ENCODE peak calls at places on chromosomes 12 and 14, in four cellular contexts. W, P, M and T are unnamed samples.

GRCh38 chr14:101035466-101036225 is 132.1 kb upstream of the RTL1 start:
- DNase-seq in P (no peak), M (no peak), W (no peak), T (no peak)

GRCh38 chr12:21827135-21827534 is 52.6 kb upstream of the KCNJ8 start:
- DNase-seq in M (no peak), W (no peak), P (no peak), T (no peak)

GRCh38 chr12:29879606-29880308 is 96.0 kb upstream of the TMTC1 start:
- DNase-seq in P (no peak), W (no peak), M (no peak), T (no peak)

GRCh38 chr14:68854421-68854820 is 61.6 kb upstream of the ZFP36L1 start:
- DNase-seq in W (no peak), M (no peak), P (no peak), T (no peak)

GRCh38 chr14:91378945-91379932 is 38.4 kb downstream of the CCDC88C start:
- DNase-seq in P (no peak), M (no peak), W (peak), T (no peak)

GRCh38 chr14:105314287-105315185 is at the start of gene PACS2:
- DNase-seq in P (peak), M (peak), W (peak), T (peak)

GRCh38 chr12:65607271-65607880 is 216.9 kb upstream of the HMGA2 start:
- DNase-seq in W (no peak), P (no peak), M (no peak), T (no peak)

GRCh38 chr12:26119391-26119981 is 5.4 kb downstream of the BHLHE41 start:
- DNase-seq in M (peak), W (peak), P (peak), T (peak)

GRCh38 chr12:106274575-106275081 is 26.8 kb upstream of the CKAP4 start:
- DNase-seq in W (peak), M (no peak), P (no peak), T (no peak)

GRCh38 chr14:64217747-64218146 is 76.4 kb downstream of the ESR2 start:
- DNase-seq in W (no peak), M (no peak), P (no peak), T (no peak)

GRCh38 chr14:84969501-84969900 is 560.4 kb upstream of the FLRT2 start:
- DNase-seq in W (no peak), P (no peak), M (no peak), T (no peak)

GRCh38 chr12:65968359-65968758 is 144.1 kb downstream of the HMGA2 start:
- DNase-seq in P (no peak), M (no peak), W (no peak), T (no peak)

GRCh38 chr14:38989917-38990546 is 113.0 kb downstream of the SEC23A start:
- DNase-seq in P (no peak), M (no peak), W (no peak), T (no peak)

GRCh38 chr14:68894123-68894522 is 85.0 kb downstream of the ACTN1 start:
- DNase-seq in P (peak), W (no peak), M (no peak), T (no peak)

GRCh38 chr14:79568566-79568965 is 642.7 kb downstream of the DIO2 start:
- DNase-seq in W (no peak), P (no peak), M (no peak), T (no peak)

GRCh38 chr14:62657376-62657775 is 387.9 kb downstream of the KCNH5 start:
- DNase-seq in W (no peak), M (no peak), P (no peak), T (no peak)

GRCh38 chr12:79508622-79509021 is 182.1 kb downstream of the PAWR start:
- DNase-seq in P (no peak), M (no peak), W (no peak), T (no peak)

GRCh38 chr14:49691031-49691430 is 1.9 kb upstream of the KLHDC1 start:
- DNase-seq in M (peak), P (no peak), W (no peak), T (no peak)

GRCh38 chr12:6790496-6791150 is 1.3 kb downstream of the CD4 start:
- DNase-seq in M (no peak), P (no peak), W (no peak), T (no peak)

GRCh38 chr12:76976777-76977465 is 88.4 kb downstream of the E2F7 start:
- DNase-seq in W (no peak), P (no peak), M (no peak), T (no peak)

GRCh38 chr12:85804663-85805062 is 31.5 kb downstream of the RASSF9 start:
- DNase-seq in M (no peak), W (no peak), P (no peak), T (no peak)

GRCh38 chr12:55629058-55629841 is 7.4 kb upstream of the OR10P1 start:
- DNase-seq in M (no peak), P (no peak), W (no peak), T (no peak)

GRCh38 chr14:75283884-75284563 is 5.4 kb downstream of the FOS start:
- DNase-seq in M (peak), P (peak), W (peak), T (peak)

GRCh38 chr12:105724651-105725050 is 394.2 kb downstream of the C12orf75 start:
- DNase-seq in P (no peak), M (no peak), W (no peak), T (no peak)

GRCh38 chr14:50320279-50320678 is 8.2 kb downstream of the DMAC2L start:
- DNase-seq in W (no peak), M (no peak), P (peak), T (no peak)

GRCh38 chr12:13179159-13180074 is 17.1 kb upstream of the EMP1 start:
- DNase-seq in W (no peak), M (no peak), P (peak), T (peak)

GRCh38 chr14:92460541-92460915 is 53.1 kb upstream of the RIN3 start:
- DNase-seq in P (no peak), W (no peak), M (no peak), T (no peak)

GRCh38 chr12:129298921-129299320 is 445.6 kb downstream of the GLT1D1 start:
- DNase-seq in W (no peak), M (no peak), P (no peak), T (no peak)

GRCh38 chr14:71616013-71616412 is 316.2 kb upstream of the RGS6 start:
- DNase-seq in M (no peak), P (no peak), W (no peak), T (no peak)

GRCh38 chr14:88032373-88032772 is 27.4 kb downstream of the GPR65 start:
- DNase-seq in P (no peak), W (no peak), M (no peak), T (no peak)

GRCh38 chr12:131122631-131123030 is 168.9 kb downstream of the ADGRD1 start:
- DNase-seq in W (no peak), P (no peak), M (no peak), T (no peak)

GRCh38 chr14:67837011-67837624 is 17.5 kb downstream of the RAD51B start:
- DNase-seq in P (peak), M (peak), W (peak), T (peak)

GRCh38 chr12:3973939-3974644 is 100.9 kb upstream of the PARP11 start:
- DNase-seq in W (no peak), P (no peak), M (no peak), T (no peak)

GRCh38 chr14:93023039-93023438 is 92.7 kb downstream of the ITPK1 start:
- DNase-seq in W (peak), P (no peak), M (peak), T (peak)

GRCh38 chr12:43407816-43408645 is 144.0 kb downstream of the ADAMTS20 start:
- DNase-seq in W (no peak), P (peak), M (no peak), T (no peak)

GRCh38 chr12:32949815-32950214 is 53.2 kb upstream of the PKP2 start:
- DNase-seq in W (no peak), M (no peak), P (no peak), T (no peak)

GRCh38 chr12:77108707-77109106 is 43.3 kb upstream of the E2F7 start:
- DNase-seq in P (no peak), M (no peak), W (no peak), T (no peak)

GRCh38 chr12:94046626-94047410 is 101.6 kb upstream of the PLXNC1 start:
- DNase-seq in M (no peak), W (no peak), P (no peak), T (no peak)

GRCh38 chr14:98010791-98011190 is 1213.6 kb downstream of the VRK1 start:
- DNase-seq in M (no peak), W (no peak), P (no peak), T (no peak)

GRCh38 chr12:20040844-20041243 is 327.5 kb upstream of the PDE3A start:
- DNase-seq in W (no peak), M (no peak), P (no peak), T (no peak)

GRCh38 chr12:20044304-20044703 is 324.0 kb upstream of the PDE3A start:
- DNase-seq in W (no peak), M (no peak), P (no peak), T (no peak)

GRCh38 chr12:20040194-20040593 is 328.1 kb upstream of the PDE3A start:
- DNase-seq in W (no peak), P (no peak), M (no peak), T (no peak)

GRCh38 chr12:20050166-20050565 is 318.2 kb upstream of the PDE3A start:
- DNase-seq in M (no peak), W (no peak), P (no peak), T (no peak)

GRCh38 chr12:20044836-20045235 is 323.5 kb upstream of the PDE3A start:
- DNase-seq in W (no peak), P (peak), M (no peak), T (no peak)
- TF ChIP-seq MAZ in W (no peak), P (no peak), M (no peak), T (no peak)

GRCh38 chr12:111405149-111405855 is 421 bp upstream of the SH2B3 start:
- DNase-seq in M (peak), P (peak), W (peak), T (peak)

GRCh38 chr12:111404362-111405148 is 1.2 kb upstream of the SH2B3 start:
- DNase-seq in P (no peak), M (peak), W (peak), T (no peak)

GRCh38 chr12:111406474-111407370 is 999 bp downstream of the SH2B3 start:
- DNase-seq in P (no peak), M (no peak), W (no peak), T (no peak)

GRCh38 chr12:111407371-111408115 is 1.8 kb downstream of the SH2B3 start:
- DNase-seq in P (no peak), W (no peak), M (no peak), T (no peak)

DNA sequence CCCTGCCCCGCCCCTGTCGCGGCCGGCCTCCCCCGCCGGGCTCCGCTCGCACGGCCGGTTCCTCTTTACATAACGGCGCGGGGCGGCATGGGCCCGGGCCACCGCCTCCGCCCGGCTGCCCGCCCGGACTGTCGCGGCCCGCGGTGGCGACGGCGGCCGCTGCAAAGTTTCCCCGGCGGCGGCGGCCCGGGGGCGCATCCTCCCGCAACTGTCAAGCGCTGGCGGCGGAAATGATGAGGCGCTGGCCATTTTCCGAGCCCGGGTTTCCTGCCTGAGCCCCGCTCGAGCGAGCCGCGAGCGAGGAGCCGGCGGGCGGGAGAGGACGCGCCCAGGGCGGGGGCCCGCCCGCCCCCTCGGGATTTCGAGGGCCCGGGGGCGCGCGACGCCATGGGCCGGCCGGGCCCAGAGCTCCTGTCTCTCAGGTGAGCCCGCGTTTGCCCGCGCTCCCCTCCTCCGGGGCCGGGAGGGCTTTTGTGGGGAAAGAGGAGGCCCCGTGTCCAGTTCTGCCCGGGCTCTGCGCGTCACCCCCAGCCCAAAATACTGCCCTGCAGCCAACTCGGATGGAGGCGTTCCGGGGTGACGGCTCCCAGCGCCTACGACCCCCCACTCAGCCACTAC is at the start of gene SH2B3:
- DNase-seq in M (peak), W (no peak), P (peak), T (peak)
- TF ChIP-seq MAZ in M (no peak), W (no peak), P (peak), T (no peak)

GRCh38 chr14:45650754-45651153 is 397.8 kb upstream of the MIS18BP1 start:
- DNase-seq in P (no peak), M (no peak), W (no peak), T (no peak)
- TF ChIP-seq MAZ in P (no peak), M (no peak), W (no peak), T (no peak)

GRCh38 chr12:132527186-132527882 is 37.4 kb downstream of the FBRSL1 start:
- DNase-seq in P (no peak), M (no peak), W (no peak), T (no peak)

GRCh38 chr12:132528564-132529106 is 38.7 kb downstream of the FBRSL1 start:
- DNase-seq in P (no peak), W (no peak), M (no peak), T (no peak)

GRCh38 chr12:132529156-132529839 is 39.3 kb downstream of the FBRSL1 start:
- DNase-seq in W (no peak), P (no peak), M (no peak), T (no peak)

GRCh38 chr12:132525833-132526455 is 36.0 kb downstream of the FBRSL1 start:
- DNase-seq in W (no peak), M (no peak), P (no peak), T (no peak)

DNA sequence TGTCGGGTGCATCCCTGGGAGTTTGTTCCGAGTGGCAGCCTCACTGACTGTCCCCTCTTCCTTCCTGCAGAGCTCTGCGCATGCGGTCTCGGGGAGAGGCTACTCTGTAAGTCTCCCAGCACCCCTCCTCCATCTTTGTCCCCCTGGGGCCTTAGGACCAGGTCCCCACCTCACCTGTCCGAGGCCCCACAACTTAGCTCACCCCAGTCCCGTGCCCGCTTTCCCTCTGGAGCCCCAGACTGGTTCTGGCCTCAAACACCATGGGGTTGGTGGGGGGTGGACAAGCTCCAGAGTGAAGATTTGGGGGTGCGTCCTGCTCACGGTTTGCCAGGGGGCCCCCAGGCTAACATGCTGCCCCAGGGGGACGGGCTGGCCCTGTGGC is 37.9 kb downstream of the FBRSL1 start:
- DNase-seq in P (no peak), W (no peak), M (no peak), T (no peak)
- TF ChIP-seq MAZ in P (no peak), W (no peak), M (no peak), T (no peak)

GRCh38 chr12:88590851-88591250 is 10.6 kb upstream of the KITLG start:
- DNase-seq in M (no peak), P (peak), W (no peak), T (no peak)

GRCh38 chr12:88594780-88595179 is 14.5 kb upstream of the KITLG start:
- DNase-seq in P (no peak), M (no peak), W (no peak), T (no peak)

GRCh38 chr12:88595697-88596096 is 15.4 kb upstream of the KITLG start:
- DNase-seq in M (no peak), P (no peak), W (no peak), T (no peak)

DNA sequence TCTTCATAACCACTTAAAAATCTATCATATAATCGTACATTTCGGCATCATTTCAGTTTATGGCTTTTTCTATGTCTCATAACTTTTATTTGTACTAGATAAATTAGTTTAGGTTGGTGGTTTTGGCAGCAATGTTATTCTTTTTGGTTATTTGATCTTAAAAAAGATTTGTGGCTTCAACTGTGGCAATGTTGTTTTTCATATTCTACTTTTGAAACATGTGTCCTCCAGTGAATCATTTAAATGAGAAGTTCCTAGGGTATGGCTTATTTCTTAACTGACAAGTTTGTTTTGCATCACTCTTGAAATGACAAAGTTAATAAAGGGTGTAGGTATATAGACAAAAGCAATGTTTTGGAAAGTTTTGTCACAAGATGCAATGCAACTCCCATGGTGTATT is 11.1 kb upstream of the KITLG start:
- DNase-seq in P (peak), M (no peak), W (no peak), T (no peak)
- TF ChIP-seq MAZ in P (no peak), M (no peak), W (no peak), T (no peak)

GRCh38 chr14:72617391-72618011 is 276.4 kb downstream of the DPF3 start:
- DNase-seq in P (no peak), M (no peak), W (no peak), T (no peak)
- TF ChIP-seq MAZ in P (no peak), M (no peak), W (no peak), T (no peak)

GRCh38 chr12:48958049-48958388 is 732 bp upstream of the ARF3 start:
- DNase-seq in M (no peak), P (no peak), W (no peak), T (no peak)

GRCh38 chr12:48954061-48954460 is 3.2 kb downstream of the ARF3 start:
- DNase-seq in W (no peak), M (no peak), P (no peak), T (no peak)

GRCh38 chr12:48954781-48955501 is 2.3 kb downstream of the ARF3 start:
- DNase-seq in P (no peak), W (no peak), M (no peak), T (no peak)

GRCh38 chr12:48957141-48958048 is at the start of gene ARF3:
- DNase-seq in W (peak), P (peak), M (peak), T (peak)

GRCh38 chr12:48956279-48957140 is 777 bp downstream of the ARF3 start:
- DNase-seq in P (peak), M (peak), W (peak), T (peak)
- TF ChIP-seq MAZ in P (peak), M (peak), W (peak), T (no peak)